ENCODE peak calls at places on chromosomes 6 and 20, in ten cellular contexts. One of them, this sample, is unnamed.

GRCh38 chr6:148857817-148858390 is 111.1 kb downstream of the UST start:
- DNase-seq in IMR-90: peak; percentile 95
- DNase-seq in cardiac fibroblast: no peak
- DNase-seq in GM10248: no peak
- DNase-seq in progenitor cell of endocrine pancreas: no peak
- DNase-seq in neural crest cell: no peak
- DNase-seq in A549: no peak
- DNase-seq in CD8-positive, alpha-beta T cell: no peak
- DNase-seq in WERI-Rb-1: no peak
- DNase-seq in suprapubic skin: no peak
- DNase-seq in this sample: no peak

GRCh38 chr20:23536601-23537000 is 31.7 kb downstream of the CST9L start:
- DNase-seq in cardiac fibroblast: no peak
- DNase-seq in GM10248: no peak
- DNase-seq in progenitor cell of endocrine pancreas: no peak
- DNase-seq in IMR-90: no peak
- DNase-seq in CD8-positive, alpha-beta T cell: no peak
- DNase-seq in A549: no peak
- DNase-seq in neural crest cell: no peak
- DNase-seq in suprapubic skin: no peak
- DNase-seq in WERI-Rb-1: no peak
- DNase-seq in this sample: no peak

GRCh38 chr6:132130530-132131298 is 179.5 kb upstream of the CCN2 start:
- DNase-seq in CD8-positive, alpha-beta T cell: no peak
- DNase-seq in cardiac fibroblast: peak; percentile 89
- DNase-seq in IMR-90: peak; percentile 68
- DNase-seq in suprapubic skin: peak; percentile 67
- DNase-seq in GM10248: no peak
- DNase-seq in progenitor cell of endocrine pancreas: no peak
- DNase-seq in A549: no peak
- DNase-seq in neural crest cell: no peak
- DNase-seq in WERI-Rb-1: no peak
- DNase-seq in this sample: no peak

GRCh38 chr20:45279992-45280391 is 25.6 kb upstream of the SLPI start:
- DNase-seq in suprapubic skin: no peak
- DNase-seq in cardiac fibroblast: no peak
- DNase-seq in neural crest cell: no peak
- DNase-seq in CD8-positive, alpha-beta T cell: no peak
- DNase-seq in WERI-Rb-1: no peak
- DNase-seq in GM10248: no peak
- DNase-seq in progenitor cell of endocrine pancreas: no peak
- DNase-seq in A549: no peak
- DNase-seq in IMR-90: no peak
- DNase-seq in this sample: no peak

GRCh38 chr6:31814677-31815024 is 432 bp downstream of the HSPA1L start:
- DNase-seq in CD8-positive, alpha-beta T cell: peak; percentile 72
- DNase-seq in A549: peak; percentile 91
- DNase-seq in WERI-Rb-1: no peak
- DNase-seq in IMR-90: peak; percentile 97
- DNase-seq in cardiac fibroblast: peak; percentile 98
- DNase-seq in GM10248: peak; percentile 80
- DNase-seq in suprapubic skin: peak; percentile 98
- DNase-seq in neural crest cell: peak; percentile 69
- DNase-seq in progenitor cell of endocrine pancreas: peak; percentile 67
- DNase-seq in this sample: peak; percentile 26

GRCh38 chr6:11209941-11210340 is 22.5 kb downstream of the NEDD9 start:
- DNase-seq in cardiac fibroblast: peak; percentile 70
- DNase-seq in GM10248: no peak
- DNase-seq in suprapubic skin: no peak
- DNase-seq in IMR-90: peak; percentile 76
- DNase-seq in neural crest cell: no peak
- DNase-seq in progenitor cell of endocrine pancreas: no peak
- DNase-seq in WERI-Rb-1: no peak
- DNase-seq in A549: no peak
- DNase-seq in CD8-positive, alpha-beta T cell: no peak
- DNase-seq in this sample: no peak

GRCh38 chr20:2485662-2486061 is 15.1 kb upstream of the SNRPB start:
- DNase-seq in IMR-90: no peak
- DNase-seq in progenitor cell of endocrine pancreas: no peak
- DNase-seq in GM10248: no peak
- DNase-seq in CD8-positive, alpha-beta T cell: no peak
- DNase-seq in A549: no peak
- DNase-seq in neural crest cell: no peak
- DNase-seq in cardiac fibroblast: no peak
- DNase-seq in WERI-Rb-1: no peak
- DNase-seq in suprapubic skin: no peak
- DNase-seq in this sample: no peak

GRCh38 chr6:79011940-79012339 is 66.1 kb downstream of the PHIP start:
- DNase-seq in A549: no peak
- DNase-seq in CD8-positive, alpha-beta T cell: no peak
- DNase-seq in IMR-90: no peak
- DNase-seq in WERI-Rb-1: no peak
- DNase-seq in cardiac fibroblast: no peak
- DNase-seq in suprapubic skin: no peak
- DNase-seq in progenitor cell of endocrine pancreas: no peak
- DNase-seq in neural crest cell: no peak
- DNase-seq in GM10248: no peak
- DNase-seq in this sample: no peak

GRCh38 chr6:63644668-63645326 is 9.2 kb downstream of the PHF3 start:
- DNase-seq in WERI-Rb-1: no peak
- DNase-seq in CD8-positive, alpha-beta T cell: no peak
- DNase-seq in progenitor cell of endocrine pancreas: no peak
- DNase-seq in neural crest cell: no peak
- DNase-seq in A549: no peak
- DNase-seq in suprapubic skin: no peak
- DNase-seq in cardiac fibroblast: peak; percentile 26
- DNase-seq in GM10248: no peak
- DNase-seq in IMR-90: no peak
- DNase-seq in this sample: no peak

GRCh38 chr6:134111062-134111677 is 58.7 kb upstream of the SLC2A12 start:
- DNase-seq in IMR-90: peak; percentile 68
- DNase-seq in WERI-Rb-1: peak; percentile 60
- DNase-seq in progenitor cell of endocrine pancreas: no peak
- DNase-seq in CD8-positive, alpha-beta T cell: peak; percentile 28
- DNase-seq in GM10248: peak; percentile 74
- DNase-seq in suprapubic skin: no peak
- DNase-seq in A549: peak; percentile 53
- DNase-seq in neural crest cell: no peak
- DNase-seq in cardiac fibroblast: peak; percentile 68
- DNase-seq in this sample: peak; percentile 60
- TF ChIP-seq CTCF in IMR-90: peak; percentile 99
- TF ChIP-seq CTCF in WERI-Rb-1: peak; percentile 89
- TF ChIP-seq CTCF in progenitor cell of endocrine pancreas: peak; percentile 69
- TF ChIP-seq CTCF in CD8-positive, alpha-beta T cell: peak; percentile 89
- TF ChIP-seq CTCF in GM10248: peak; percentile 89
- TF ChIP-seq CTCF in suprapubic skin: peak; percentile 34
- TF ChIP-seq CTCF in A549: peak; percentile 75
- TF ChIP-seq CTCF in neural crest cell: peak; percentile 74
- TF ChIP-seq CTCF in cardiac fibroblast: peak; percentile 90
- TF ChIP-seq CTCF in this sample: peak; percentile 65

GRCh38 chr6:7725849-7726415 is at the start of gene BMP6:
- DNase-seq in CD8-positive, alpha-beta T cell: peak; percentile 24
- DNase-seq in suprapubic skin: peak; percentile 86
- DNase-seq in GM10248: peak; percentile 87
- DNase-seq in neural crest cell: peak; percentile 69
- DNase-seq in WERI-Rb-1: peak; percentile 97
- DNase-seq in progenitor cell of endocrine pancreas: peak; percentile 76
- DNase-seq in IMR-90: peak; percentile 79
- DNase-seq in cardiac fibroblast: peak; percentile 92
- DNase-seq in A549: peak; percentile 93
- DNase-seq in this sample: no peak
- TF ChIP-seq CTCF in CD8-positive, alpha-beta T cell: no peak
- TF ChIP-seq CTCF in suprapubic skin: no peak
- TF ChIP-seq CTCF in GM10248: no peak
- TF ChIP-seq CTCF in neural crest cell: no peak
- TF ChIP-seq CTCF in WERI-Rb-1: no peak
- TF ChIP-seq CTCF in progenitor cell of endocrine pancreas: no peak
- TF ChIP-seq CTCF in IMR-90: no peak
- TF ChIP-seq CTCF in cardiac fibroblast: no peak
- TF ChIP-seq CTCF in A549: no peak
- TF ChIP-seq CTCF in this sample: no peak

GRCh38 chr6:55293116-55293515 is 34.2 kb upstream of the GFRAL start:
- DNase-seq in WERI-Rb-1: no peak
- DNase-seq in cardiac fibroblast: peak; percentile 17
- DNase-seq in progenitor cell of endocrine pancreas: no peak
- DNase-seq in GM10248: peak; percentile 8
- DNase-seq in suprapubic skin: no peak
- DNase-seq in CD8-positive, alpha-beta T cell: no peak
- DNase-seq in neural crest cell: no peak
- DNase-seq in A549: no peak
- DNase-seq in IMR-90: peak; percentile 31
- DNase-seq in this sample: no peak
- TF ChIP-seq CTCF in WERI-Rb-1: peak; percentile 32
- TF ChIP-seq CTCF in cardiac fibroblast: peak; percentile 29
- TF ChIP-seq CTCF in progenitor cell of endocrine pancreas: peak; percentile 39
- TF ChIP-seq CTCF in GM10248: peak; percentile 22
- TF ChIP-seq CTCF in suprapubic skin: no peak
- TF ChIP-seq CTCF in CD8-positive, alpha-beta T cell: no peak
- TF ChIP-seq CTCF in neural crest cell: peak; percentile 58
- TF ChIP-seq CTCF in A549: peak; percentile 15
- TF ChIP-seq CTCF in IMR-90: peak; percentile 34
- TF ChIP-seq CTCF in this sample: no peak

DNA sequence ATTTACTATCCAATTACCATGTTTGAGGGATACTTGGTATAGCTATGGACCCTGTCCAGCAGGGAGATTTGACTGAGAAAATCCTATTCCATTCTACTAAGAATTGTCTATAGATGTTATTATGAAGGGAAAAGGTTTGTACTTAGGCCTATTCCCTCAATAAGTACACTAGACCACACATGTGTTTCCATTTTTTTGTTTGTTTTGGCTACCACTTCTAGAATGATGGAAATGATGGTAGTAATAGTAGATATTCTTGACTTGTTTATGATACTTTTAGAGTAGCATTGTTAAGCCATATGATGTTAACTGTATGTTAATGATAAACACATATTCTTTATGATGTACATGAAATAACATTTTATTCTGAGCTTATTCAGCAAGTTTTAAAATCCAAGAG is 144.8 kb downstream of the OGFRL1 start:
- DNase-seq in cardiac fibroblast: no peak
- DNase-seq in WERI-Rb-1: no peak
- DNase-seq in neural crest cell: no peak
- DNase-seq in suprapubic skin: no peak
- DNase-seq in GM10248: no peak
- DNase-seq in A549: no peak
- DNase-seq in IMR-90: no peak
- DNase-seq in progenitor cell of endocrine pancreas: no peak
- DNase-seq in CD8-positive, alpha-beta T cell: no peak
- DNase-seq in this sample: no peak
- TF ChIP-seq CTCF in cardiac fibroblast: no peak
- TF ChIP-seq CTCF in WERI-Rb-1: no peak
- TF ChIP-seq CTCF in neural crest cell: no peak
- TF ChIP-seq CTCF in suprapubic skin: no peak
- TF ChIP-seq CTCF in GM10248: no peak
- TF ChIP-seq CTCF in A549: no peak
- TF ChIP-seq CTCF in IMR-90: no peak
- TF ChIP-seq CTCF in progenitor cell of endocrine pancreas: no peak
- TF ChIP-seq CTCF in CD8-positive, alpha-beta T cell: no peak
- TF ChIP-seq CTCF in this sample: no peak

GRCh38 chr20:44247676-44248419 is 740 bp downstream of the GDAP1L1 start:
- DNase-seq in IMR-90: peak; percentile 15
- DNase-seq in GM10248: peak; percentile 50
- DNase-seq in CD8-positive, alpha-beta T cell: peak; percentile 12
- DNase-seq in neural crest cell: peak; percentile 73
- DNase-seq in cardiac fibroblast: peak; percentile 43
- DNase-seq in suprapubic skin: no peak
- DNase-seq in progenitor cell of endocrine pancreas: peak; percentile 82
- DNase-seq in WERI-Rb-1: no peak
- DNase-seq in A549: peak; percentile 56
- DNase-seq in this sample: peak; percentile 2
- TF ChIP-seq CTCF in IMR-90: peak; percentile 34
- TF ChIP-seq CTCF in GM10248: no peak
- TF ChIP-seq CTCF in CD8-positive, alpha-beta T cell: no peak
- TF ChIP-seq CTCF in neural crest cell: peak; percentile 64
- TF ChIP-seq CTCF in cardiac fibroblast: peak; percentile 31
- TF ChIP-seq CTCF in suprapubic skin: no peak
- TF ChIP-seq CTCF in progenitor cell of endocrine pancreas: peak; percentile 88
- TF ChIP-seq CTCF in WERI-Rb-1: peak; percentile 5
- TF ChIP-seq CTCF in A549: peak; percentile 19
- TF ChIP-seq CTCF in this sample: no peak

DNA sequence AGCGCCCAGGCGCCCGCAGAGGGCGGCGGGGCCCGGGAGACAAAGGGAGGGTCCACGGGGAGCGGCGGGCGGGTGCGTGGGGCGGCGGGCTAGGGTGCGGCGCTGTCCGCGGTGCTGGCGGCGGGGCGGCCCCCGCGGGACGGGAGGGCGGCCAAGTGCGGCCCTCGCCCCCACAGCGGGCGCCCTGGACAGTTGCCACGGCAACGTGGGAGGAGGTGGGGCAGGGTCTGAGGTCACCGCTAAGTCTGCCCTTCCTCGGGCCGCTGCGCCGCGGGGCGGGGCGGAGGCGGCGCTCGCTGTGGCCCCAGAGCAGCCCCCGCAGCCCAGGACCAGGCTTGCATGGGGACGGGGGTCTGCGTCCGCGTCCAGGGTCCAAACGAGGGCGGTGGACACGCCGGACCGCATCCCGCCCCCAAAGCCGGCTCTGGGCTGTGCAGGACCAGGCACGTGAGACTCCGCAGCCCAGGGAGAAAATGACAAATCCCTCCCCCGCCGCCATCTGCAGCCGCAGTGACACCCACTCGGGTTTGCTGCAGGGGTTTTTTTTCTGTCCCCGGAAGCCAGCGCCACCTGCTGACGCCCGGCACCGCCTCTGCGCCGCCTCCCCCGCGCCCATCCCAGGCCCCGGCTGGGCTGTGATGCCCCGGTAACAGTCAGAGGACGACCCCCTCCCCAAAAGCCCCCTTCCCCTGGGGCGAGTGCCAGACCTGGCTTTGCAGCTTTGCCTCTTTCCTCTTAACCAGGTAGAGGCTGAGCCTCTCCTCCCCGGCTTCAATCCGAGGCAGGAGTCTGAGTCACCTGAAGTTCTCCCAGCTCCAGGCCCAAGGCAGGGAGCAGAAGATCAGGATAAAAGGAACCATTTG is 36.8 kb downstream of the YTHDF1 start:
- DNase-seq in cardiac fibroblast: no peak
- DNase-seq in GM10248: peak; percentile 86
- DNase-seq in A549: no peak
- DNase-seq in progenitor cell of endocrine pancreas: peak; percentile 31
- DNase-seq in WERI-Rb-1: peak; percentile 95
- DNase-seq in neural crest cell: peak; percentile 64
- DNase-seq in IMR-90: peak; percentile 4
- DNase-seq in CD8-positive, alpha-beta T cell: peak; percentile 74
- DNase-seq in suprapubic skin: no peak
- DNase-seq in this sample: no peak
- TF ChIP-seq CTCF in cardiac fibroblast: peak; percentile 34
- TF ChIP-seq CTCF in GM10248: peak; percentile 74
- TF ChIP-seq CTCF in A549: peak; percentile 60
- TF ChIP-seq CTCF in progenitor cell of endocrine pancreas: peak; percentile 58
- TF ChIP-seq CTCF in WERI-Rb-1: peak; percentile 76
- TF ChIP-seq CTCF in neural crest cell: peak; percentile 63
- TF ChIP-seq CTCF in IMR-90: peak; percentile 37
- TF ChIP-seq CTCF in CD8-positive, alpha-beta T cell: peak; percentile 60
- TF ChIP-seq CTCF in suprapubic skin: no peak
- TF ChIP-seq CTCF in this sample: no peak

DNA sequence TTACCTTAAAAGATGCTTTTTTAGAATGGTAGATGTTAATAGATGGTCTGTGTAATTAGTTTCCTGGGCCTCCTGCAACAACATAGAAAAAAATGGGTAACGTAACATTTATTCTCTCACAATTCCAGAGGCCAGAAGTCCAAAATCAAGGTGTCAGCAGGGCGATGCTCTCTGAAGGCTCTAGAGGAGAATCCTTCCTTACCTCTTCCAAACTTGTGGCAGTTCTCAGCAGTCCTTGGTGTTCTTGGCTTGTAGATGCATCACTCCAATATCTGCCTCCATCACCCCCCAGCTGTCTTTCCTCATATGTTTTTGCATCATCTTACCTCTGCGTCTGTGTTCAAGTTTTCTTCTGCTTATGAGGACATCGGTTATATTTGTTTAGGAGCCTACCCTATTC is 107.9 kb downstream of the SCAF8 start:
- DNase-seq in WERI-Rb-1: no peak
- DNase-seq in GM10248: no peak
- DNase-seq in progenitor cell of endocrine pancreas: no peak
- DNase-seq in suprapubic skin: no peak
- DNase-seq in CD8-positive, alpha-beta T cell: no peak
- DNase-seq in A549: no peak
- DNase-seq in cardiac fibroblast: no peak
- DNase-seq in neural crest cell: no peak
- DNase-seq in IMR-90: no peak
- DNase-seq in this sample: no peak
- TF ChIP-seq CTCF in WERI-Rb-1: no peak
- TF ChIP-seq CTCF in GM10248: no peak
- TF ChIP-seq CTCF in progenitor cell of endocrine pancreas: no peak
- TF ChIP-seq CTCF in suprapubic skin: no peak
- TF ChIP-seq CTCF in CD8-positive, alpha-beta T cell: no peak
- TF ChIP-seq CTCF in A549: no peak
- TF ChIP-seq CTCF in cardiac fibroblast: no peak
- TF ChIP-seq CTCF in neural crest cell: no peak
- TF ChIP-seq CTCF in IMR-90: no peak
- TF ChIP-seq CTCF in this sample: no peak